ENCODE peak calls at places on chromosomes 16 and 17, in four cellular contexts. Z is GM12878, C is K562, B is H1. N is an unnamed sample.
A peak's percentile ranks its signal among the peaks of the same experiment; 100 is the strongest.

GRCh38 chr17:40450175-40450574 is 6.9 kb downstream of the IGFBP4 start:
- DNase-seq in Z (no peak), C (peak; percentile 80), B (peak; percentile 49), N (peak; percentile 45)

GRCh38 chr16:55912022-55912421 is 36.8 kb upstream of the CES5A start:
- DNase-seq in Z (no peak), C (no peak), B (no peak), N (no peak)

GRCh38 chr16:85916141-85916890 is 17.4 kb downstream of the IRF8 start:
- DNase-seq in Z (no peak), C (peak; percentile 57), B (no peak), N (no peak)

GRCh38 chr17:34252890-34253525 is 2.1 kb upstream of the CCL2 start:
- DNase-seq in Z (no peak), C (no peak), B (no peak), N (no peak)

GRCh38 chr17:35790826-35791225 is 4.6 kb downstream of the MMP28 start:
- DNase-seq in Z (no peak), C (no peak), B (no peak), N (no peak)

GRCh38 chr16:31487720-31488629 is 5.1 kb downstream of the SLC5A2 start:
- DNase-seq in Z (no peak), C (no peak), B (no peak), N (peak; percentile 28)

GRCh38 chr17:80531400-80531799 is 13.2 kb upstream of the RPTOR start:
- DNase-seq in Z (no peak), C (no peak), B (no peak), N (no peak)

GRCh38 chr17:4492762-4493561 is 5.7 kb upstream of the SPNS2 start:
- DNase-seq in Z (no peak), C (peak; percentile 67), B (peak; percentile 38), N (peak; percentile 28)

GRCh38 chr17:18042969-18043368 is 3.8 kb downstream of the GID4 start:
- DNase-seq in Z (no peak), C (peak; percentile 36), B (no peak), N (no peak)

GRCh38 chr17:29615492-29616299 is 7.0 kb downstream of the CORO6 start:
- DNase-seq in Z (no peak), C (peak; percentile 92), B (no peak), N (peak; percentile 55)

GRCh38 chr17:59154335-59154720 is 658 bp downstream of the SKA2 start:
- DNase-seq in Z (no peak), C (peak; percentile 63), B (no peak), N (peak; percentile 39)

GRCh38 chr16:13136896-13137295 is 235.5 kb downstream of the SHISA9 start:
- DNase-seq in Z (no peak), C (no peak), B (no peak), N (no peak)

GRCh38 chr17:34619687-34620217 is 40.4 kb downstream of the TMEM132E start:
- DNase-seq in Z (no peak), C (no peak), B (no peak), N (no peak)

GRCh38 chr16:4409081-4409932 is 7.1 kb downstream of the CORO7 start:
- DNase-seq in Z (no peak), C (no peak), B (no peak), N (no peak)

GRCh38 chr16:62829084-62829483 is 792.8 kb upstream of the CDH8 start:
- DNase-seq in Z (no peak), C (no peak), B (no peak), N (no peak)

GRCh38 chr16:57865746-57866528 is 63.6 kb upstream of the KIFC3 start:
- DNase-seq in Z (no peak), C (no peak), B (no peak), N (no peak)

GRCh38 chr16:46691720-46692119 is 2.3 kb downstream of the ORC6 start:
- DNase-seq in Z (no peak), C (no peak), B (no peak), N (peak; percentile 24)

GRCh38 chr17:48027322-48027981 is 10.1 kb downstream of the COPZ2 start:
- DNase-seq in Z (no peak), C (peak; percentile 51), B (no peak), N (no peak)

GRCh38 chr16:85157813-85158701 is 45.8 kb upstream of the CIBAR2 start:
- DNase-seq in Z (peak; percentile 12), C (no peak), B (peak; percentile 70), N (no peak)

GRCh38 chr16:71709231-71709781 is 15.2 kb downstream of the PHLPP2 start:
- DNase-seq in Z (no peak), C (no peak), B (no peak), N (peak; percentile 32)

GRCh38 chr17:38712593-38712992 is 7.5 kb downstream of the MLLT6 start:
- DNase-seq in Z (no peak), C (no peak), B (no peak), N (no peak)

GRCh38 chr17:77580956-77581355 is 377.5 kb upstream of the TNRC6C start:
- DNase-seq in Z (no peak), C (no peak), B (no peak), N (no peak)

GRCh38 chr17:72403713-72404209 is 282.9 kb downstream of the SOX9 start:
- DNase-seq in Z (no peak), C (no peak), B (no peak), N (no peak)

GRCh38 chr16:85425061-85425662 is 188.0 kb upstream of the GSE1 start:
- DNase-seq in Z (no peak), C (no peak), B (no peak), N (no peak)

GRCh38 chr17:79595471-79595870 is 15.4 kb downstream of the RBFOX3 start:
- DNase-seq in Z (no peak), C (no peak), B (no peak), N (no peak)

GRCh38 chr17:34703533-34703932 is 124.2 kb downstream of the TMEM132E start:
- DNase-seq in Z (no peak), C (peak; percentile 64), B (no peak), N (peak; percentile 43)

GRCh38 chr17:64118452-64118979 is 11.4 kb downstream of the ERN1 start:
- DNase-seq in Z (no peak), C (peak; percentile 67), B (no peak), N (no peak)

DNA sequence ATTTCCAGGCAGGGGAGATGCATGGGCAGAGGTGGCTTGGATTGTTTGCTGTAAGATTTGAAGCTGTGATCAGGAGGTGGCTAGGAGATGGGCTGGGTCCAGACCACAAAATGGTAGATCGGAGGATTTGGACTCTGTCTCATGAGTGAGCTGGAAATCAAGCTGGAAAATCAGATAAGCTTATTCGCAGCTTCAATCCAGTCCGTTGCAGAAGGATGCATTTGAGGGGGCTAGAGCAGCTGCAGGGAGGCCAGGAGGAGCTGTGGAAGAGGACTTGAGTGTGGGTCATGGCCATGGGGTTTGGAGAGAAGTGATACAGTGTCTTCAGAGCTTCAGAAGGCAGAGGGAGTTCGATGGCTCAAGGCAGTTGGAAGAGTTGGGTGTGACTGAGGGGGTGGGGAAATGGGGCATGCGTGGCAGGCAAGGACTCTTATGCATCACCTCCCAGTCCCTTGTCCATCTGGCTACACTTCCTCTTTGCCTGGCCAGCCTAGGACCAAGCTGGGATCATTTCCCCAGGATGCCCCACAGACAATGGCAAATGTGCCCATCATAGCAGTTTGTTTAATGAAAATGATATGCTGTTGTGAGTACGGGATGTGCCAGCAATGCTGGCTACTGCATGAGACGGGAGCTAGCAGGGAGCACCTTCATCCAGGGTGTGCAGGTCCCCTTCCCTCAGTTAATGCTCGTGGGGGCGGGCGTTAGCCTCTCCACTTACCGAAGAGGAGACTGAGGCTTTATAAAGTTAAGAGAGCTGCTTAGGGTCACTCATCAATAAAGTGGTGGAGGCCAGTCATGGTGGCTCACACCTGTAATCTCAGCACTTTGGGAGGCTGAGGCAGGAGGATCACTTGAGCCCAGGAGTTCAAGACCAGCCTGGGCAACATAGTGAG is 20.6 kb downstream of the QPRT start:
- DNase-seq in Z (no peak), C (peak; percentile 43), B (no peak), N (no peak)
- TF ChIP-seq CHD1 in Z (no peak), C (no peak), B (no peak), N (no peak)

DNA sequence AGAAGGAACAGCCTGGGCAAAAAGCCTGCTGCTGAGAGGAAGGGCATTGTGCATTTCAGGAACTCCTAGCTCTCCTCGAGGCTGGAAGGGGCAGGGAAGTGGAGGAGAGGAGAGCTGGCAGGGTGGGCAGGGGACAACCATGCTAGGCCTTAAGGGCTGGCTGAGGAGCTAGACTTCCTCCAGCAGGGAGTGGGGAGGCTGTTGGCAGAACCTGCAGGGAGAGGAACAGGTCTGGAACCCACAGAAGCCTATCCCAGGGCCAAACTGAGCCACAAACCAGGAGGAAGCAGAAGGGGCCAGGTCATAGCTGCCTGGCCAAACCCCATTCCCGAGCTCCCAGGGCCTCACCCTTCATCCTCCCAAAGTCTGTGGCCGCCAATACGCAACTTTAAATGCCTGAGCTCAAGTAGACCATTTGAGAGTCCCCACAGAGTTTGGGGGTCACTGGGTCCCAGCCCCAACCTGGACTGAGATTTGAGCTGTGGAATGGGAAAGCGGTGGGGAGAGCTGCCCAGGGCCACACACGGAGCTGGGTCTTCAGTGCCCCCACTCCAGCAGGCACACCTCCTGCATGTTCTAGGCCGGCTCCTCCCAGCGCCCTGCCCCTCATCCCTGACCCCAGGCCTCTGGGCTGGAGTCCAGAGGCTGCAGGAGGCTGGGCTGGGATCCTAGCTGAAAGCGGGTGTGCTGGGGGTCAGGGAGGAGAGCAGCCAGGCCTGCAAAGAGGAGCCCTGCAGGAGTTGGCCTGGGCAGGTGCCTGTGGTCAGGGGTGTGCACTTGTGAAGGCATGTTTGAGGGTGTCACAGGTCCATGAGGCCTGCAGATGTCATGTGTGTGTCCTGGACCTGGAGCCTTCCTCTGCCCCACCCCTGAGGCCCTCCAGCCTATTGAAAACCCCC is 4.5 kb downstream of the CDH5 start:
- DNase-seq in Z (no peak), C (no peak), B (no peak), N (no peak)
- H3K4me3 ChIP-seq in Z (no peak overlapping the region), C (no peak overlapping the region), B (no peak overlapping the region), N (no peak overlapping the region)

GRCh38 chr17:57900991-57901743 is 51.3 kb upstream of the MRPS23 start:
- DNase-seq in Z (no peak), C (no peak), B (no peak), N (no peak)
- TF ChIP-seq CHD1 in Z (no peak), C (no peak), B (no peak), N (no peak)

DNA sequence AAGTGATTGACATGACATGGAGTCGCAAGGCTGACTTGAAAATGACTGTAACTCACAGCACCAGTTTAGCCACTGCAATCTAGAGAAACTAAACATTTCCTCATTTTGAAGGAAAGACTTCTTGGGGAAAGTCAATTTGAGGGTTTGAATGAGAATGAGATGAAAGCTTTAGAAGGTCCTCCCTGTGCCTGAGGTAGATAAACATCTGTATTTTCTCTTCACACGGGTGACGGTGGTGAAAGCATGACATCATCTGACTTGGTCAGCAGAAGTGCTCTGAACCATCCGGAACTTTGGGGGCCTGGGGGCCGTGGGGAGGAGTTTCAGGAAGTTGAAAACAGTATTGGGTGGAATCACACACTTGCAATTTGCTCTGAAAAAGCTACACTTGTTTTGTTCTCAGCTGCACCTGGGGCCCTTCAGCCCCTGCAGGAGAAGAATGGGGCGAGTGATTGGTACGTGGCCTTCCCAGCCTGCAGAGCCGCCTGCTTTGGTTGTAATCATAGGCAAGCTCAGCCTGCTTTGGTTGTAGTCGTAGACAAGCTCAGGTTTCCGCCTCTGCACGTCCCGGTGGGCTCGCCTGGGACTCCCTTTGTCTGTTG is 5.0 kb downstream of the BANP start:
- DNase-seq in Z (peak; percentile 42), C (peak; percentile 77), B (no peak), N (peak; percentile 83)
- H3K4me3 ChIP-seq in Z (peak overlapping the region; percentile 56), C (no peak overlapping the region), B (no peak overlapping the region), N (no peak overlapping the region)

DNA sequence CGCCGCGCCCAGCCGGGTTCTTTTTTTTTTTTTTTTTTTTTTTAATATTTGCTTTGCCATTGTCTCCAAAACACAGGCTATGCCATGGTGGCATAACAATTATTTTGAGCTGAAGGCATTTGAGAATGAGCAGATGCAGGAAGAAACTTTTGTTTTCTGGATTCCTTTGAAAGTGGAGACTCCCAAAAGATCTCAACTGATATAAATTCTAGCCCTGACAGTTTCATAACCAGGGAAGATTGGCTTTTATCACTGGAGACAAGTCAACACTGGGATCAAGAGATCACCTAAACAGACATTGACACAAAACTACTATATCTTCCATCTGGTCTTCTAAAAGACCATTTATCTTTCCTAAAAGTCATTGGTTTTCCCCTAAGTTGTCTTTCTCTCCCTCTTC is 10.1 kb upstream of the PRKCA start:
- DNase-seq in Z (no peak), C (no peak), B (no peak), N (no peak)
- TF ChIP-seq CHD1 in Z (no peak), C (no peak), B (no peak), N (no peak)

GRCh38 chr17:42537826-42538451 is 1.9 kb downstream of the NAGLU start:
- DNase-seq in Z (no peak), C (no peak), B (no peak), N (no peak)
- H3K4me3 ChIP-seq in Z (no peak overlapping the region), C (no peak overlapping the region), B (no peak overlapping the region), N (no peak overlapping the region)